ENCODE peak calls at places on chromosomes 2 and 18, in four cellular contexts. D is GM20000, H is bronchial epithelial cell, M is RPMI8226. O is an unnamed sample.

GRCh38 chr2:233966388-233966787 is 49.2 kb downstream of the TRPM8 start:
- DNase-seq in D (no peak), H (no peak), M (peak), O (no peak)

GRCh38 chr2:205274801-205275200 is 407.5 kb upstream of the NRP2 start:
- DNase-seq in D (no peak), H (no peak), M (no peak), O (no peak)

GRCh38 chr2:73862987-73863386 is 29.8 kb upstream of the ACTG2 start:
- DNase-seq in D (no peak), H (no peak), M (no peak), O (no peak)

GRCh38 chr2:67108231-67108630 is 288.9 kb upstream of the ETAA1 start:
- DNase-seq in D (no peak), H (peak), M (peak), O (no peak)

GRCh38 chr2:157345647-157346389 is 20.2 kb upstream of the ERMN start:
- DNase-seq in D (no peak), H (no peak), M (no peak), O (no peak)

GRCh38 chr18:36284671-36285295 is 12.7 kb upstream of the FHOD3 start:
- DNase-seq in D (peak), H (peak), M (peak), O (peak)

GRCh38 chr2:71923887-71924533 is 223.7 kb downstream of the CYP26B1 start:
- DNase-seq in D (peak), H (peak), M (peak), O (peak)

GRCh38 chr18:46169464-46169941 is 65.3 kb downstream of the HAUS1 start:
- DNase-seq in D (no peak), H (peak), M (peak), O (no peak)

GRCh38 chr2:109128466-109129355 is at the start of gene SH3RF3:
- DNase-seq in D (peak), H (peak), M (peak), O (no peak)